ENCODE peak calls at places on chromosomes 7 and 10, in six cellular contexts. One of them, this sample, is unnamed.

GRCh38 chr7:51318886-51319579 is 2.4 kb upstream of the COBL start:
- DNase-seq in NCI-H510A treated with DMSO at 0.1 percent for 48 hours: peak; percentile 90
- DNase-seq in GM12891: no peak
- DNase-seq in nephron progenitor cell: no peak
- DNase-seq in right cardiac atrium: no peak
- DNase-seq in stimulated activated CD4-positive, alpha-beta T cell treated with anti-CD3 and anti-CD28 coated beads, Interleukin-2, amount 100 ng/mL, for 48 hours: no peak
- DNase-seq in this sample: peak; percentile 64

GRCh38 chr7:24051651-24052050 is 232.3 kb upstream of the NPY start:
- DNase-seq in NCI-H510A treated with DMSO at 0.1 percent for 48 hours: no peak
- DNase-seq in stimulated activated CD4-positive, alpha-beta T cell treated with anti-CD3 and anti-CD28 coated beads, Interleukin-2, amount 100 ng/mL, for 48 hours: no peak
- DNase-seq in right cardiac atrium: no peak
- DNase-seq in nephron progenitor cell: no peak
- DNase-seq in GM12891: no peak
- DNase-seq in this sample: no peak

GRCh38 chr7:17139081-17139480 is 159.4 kb upstream of the AHR start:
- DNase-seq in GM12891: no peak
- DNase-seq in stimulated activated CD4-positive, alpha-beta T cell treated with anti-CD3 and anti-CD28 coated beads, Interleukin-2, amount 100 ng/mL, for 48 hours: no peak
- DNase-seq in NCI-H510A treated with DMSO at 0.1 percent for 48 hours: no peak
- DNase-seq in nephron progenitor cell: no peak
- DNase-seq in right cardiac atrium: no peak
- DNase-seq in this sample: no peak

GRCh38 chr10:29590598-29591415 is 44.0 kb downstream of the SVIL start:
- DNase-seq in nephron progenitor cell: no peak
- DNase-seq in right cardiac atrium: no peak
- DNase-seq in stimulated activated CD4-positive, alpha-beta T cell treated with anti-CD3 and anti-CD28 coated beads, Interleukin-2, amount 100 ng/mL, for 48 hours: no peak
- DNase-seq in NCI-H510A treated with DMSO at 0.1 percent for 48 hours: peak; percentile 12
- DNase-seq in GM12891: peak; percentile 16
- DNase-seq in this sample: peak; percentile 54

GRCh38 chr7:47198159-47198558 is 383.8 kb downstream of the TNS3 start:
- DNase-seq in nephron progenitor cell: no peak
- DNase-seq in NCI-H510A treated with DMSO at 0.1 percent for 48 hours: no peak
- DNase-seq in right cardiac atrium: no peak
- DNase-seq in stimulated activated CD4-positive, alpha-beta T cell treated with anti-CD3 and anti-CD28 coated beads, Interleukin-2, amount 100 ng/mL, for 48 hours: no peak
- DNase-seq in GM12891: no peak
- DNase-seq in this sample: no peak

GRCh38 chr7:152780935-152781334 is 21.4 kb downstream of the ACTR3B start:
- DNase-seq in nephron progenitor cell: no peak
- DNase-seq in stimulated activated CD4-positive, alpha-beta T cell treated with anti-CD3 and anti-CD28 coated beads, Interleukin-2, amount 100 ng/mL, for 48 hours: no peak
- DNase-seq in GM12891: no peak
- DNase-seq in NCI-H510A treated with DMSO at 0.1 percent for 48 hours: no peak
- DNase-seq in right cardiac atrium: no peak
- DNase-seq in this sample: no peak

GRCh38 chr10:23141995-23142394 is 46.6 kb downstream of the MSRB2 start:
- DNase-seq in GM12891: no peak
- DNase-seq in nephron progenitor cell: no peak
- DNase-seq in right cardiac atrium: no peak
- DNase-seq in NCI-H510A treated with DMSO at 0.1 percent for 48 hours: no peak
- DNase-seq in stimulated activated CD4-positive, alpha-beta T cell treated with anti-CD3 and anti-CD28 coated beads, Interleukin-2, amount 100 ng/mL, for 48 hours: no peak
- DNase-seq in this sample: no peak

GRCh38 chr7:128168667-128169210 is 72.3 kb upstream of the LEP start:
- DNase-seq in NCI-H510A treated with DMSO at 0.1 percent for 48 hours: no peak
- DNase-seq in nephron progenitor cell: peak; percentile 97
- DNase-seq in stimulated activated CD4-positive, alpha-beta T cell treated with anti-CD3 and anti-CD28 coated beads, Interleukin-2, amount 100 ng/mL, for 48 hours: no peak
- DNase-seq in GM12891: no peak
- DNase-seq in right cardiac atrium: peak; percentile 68
- DNase-seq in this sample: no peak

GRCh38 chr7:51111256-51111655 is 205.4 kb downstream of the COBL start:
- DNase-seq in NCI-H510A treated with DMSO at 0.1 percent for 48 hours: no peak
- DNase-seq in right cardiac atrium: no peak
- DNase-seq in GM12891: no peak
- DNase-seq in nephron progenitor cell: no peak
- DNase-seq in stimulated activated CD4-positive, alpha-beta T cell treated with anti-CD3 and anti-CD28 coated beads, Interleukin-2, amount 100 ng/mL, for 48 hours: no peak
- DNase-seq in this sample: peak; percentile 93

GRCh38 chr10:16646474-16647059 is 124.9 kb upstream of the C1QL3 start:
- DNase-seq in right cardiac atrium: no peak
- DNase-seq in nephron progenitor cell: no peak
- DNase-seq in stimulated activated CD4-positive, alpha-beta T cell treated with anti-CD3 and anti-CD28 coated beads, Interleukin-2, amount 100 ng/mL, for 48 hours: no peak
- DNase-seq in GM12891: no peak
- DNase-seq in NCI-H510A treated with DMSO at 0.1 percent for 48 hours: no peak
- DNase-seq in this sample: no peak

GRCh38 chr10:71864861-71865473 is 13.9 kb upstream of the PSAP start:
- DNase-seq in NCI-H510A treated with DMSO at 0.1 percent for 48 hours: no peak
- DNase-seq in stimulated activated CD4-positive, alpha-beta T cell treated with anti-CD3 and anti-CD28 coated beads, Interleukin-2, amount 100 ng/mL, for 48 hours: no peak
- DNase-seq in right cardiac atrium: no peak
- DNase-seq in GM12891: no peak
- DNase-seq in nephron progenitor cell: no peak
- DNase-seq in this sample: no peak

GRCh38 chr10:98268694-98269386 is 846 bp upstream of the LOXL4 start:
- DNase-seq in stimulated activated CD4-positive, alpha-beta T cell treated with anti-CD3 and anti-CD28 coated beads, Interleukin-2, amount 100 ng/mL, for 48 hours: no peak
- DNase-seq in GM12891: peak; percentile 39
- DNase-seq in right cardiac atrium: no peak
- DNase-seq in nephron progenitor cell: no peak
- DNase-seq in NCI-H510A treated with DMSO at 0.1 percent for 48 hours: peak; percentile 22
- DNase-seq in this sample: no peak

GRCh38 chr7:68865351-68865885 is 732.9 kb upstream of the AUTS2 start:
- DNase-seq in NCI-H510A treated with DMSO at 0.1 percent for 48 hours: no peak
- DNase-seq in right cardiac atrium: no peak
- DNase-seq in GM12891: no peak
- DNase-seq in nephron progenitor cell: no peak
- DNase-seq in stimulated activated CD4-positive, alpha-beta T cell treated with anti-CD3 and anti-CD28 coated beads, Interleukin-2, amount 100 ng/mL, for 48 hours: no peak
- DNase-seq in this sample: no peak

GRCh38 chr7:45031829-45032228 is 31.8 kb downstream of the CCM2 start:
- DNase-seq in right cardiac atrium: no peak
- DNase-seq in NCI-H510A treated with DMSO at 0.1 percent for 48 hours: peak; percentile 77
- DNase-seq in GM12891: no peak
- DNase-seq in stimulated activated CD4-positive, alpha-beta T cell treated with anti-CD3 and anti-CD28 coated beads, Interleukin-2, amount 100 ng/mL, for 48 hours: no peak
- DNase-seq in nephron progenitor cell: no peak
- DNase-seq in this sample: no peak

GRCh38 chr10:89555688-89556445 is 20.5 kb upstream of the SLC16A12 start:
- DNase-seq in GM12891: no peak
- DNase-seq in right cardiac atrium: no peak
- DNase-seq in NCI-H510A treated with DMSO at 0.1 percent for 48 hours: no peak
- DNase-seq in stimulated activated CD4-positive, alpha-beta T cell treated with anti-CD3 and anti-CD28 coated beads, Interleukin-2, amount 100 ng/mL, for 48 hours: no peak
- DNase-seq in nephron progenitor cell: no peak
- DNase-seq in this sample: no peak

GRCh38 chr10:110033724-110034235 is 26.0 kb downstream of the ADD3 start:
- DNase-seq in NCI-H510A treated with DMSO at 0.1 percent for 48 hours: no peak
- DNase-seq in nephron progenitor cell: no peak
- DNase-seq in right cardiac atrium: no peak
- DNase-seq in GM12891: no peak
- DNase-seq in stimulated activated CD4-positive, alpha-beta T cell treated with anti-CD3 and anti-CD28 coated beads, Interleukin-2, amount 100 ng/mL, for 48 hours: no peak
- DNase-seq in this sample: no peak

This sample was measured in cerebellar cortex.